ENCODE peak calls at places on chromosomes 16 and 17, in five cellular contexts. One of them, this sample, is unnamed.

GRCh38 chr17:38608648-38609047 is 2.9 kb upstream of the SRCIN1 start:
- DNase-seq in nucleus accumbens: no peak
- DNase-seq in posterior cingulate gyrus: no peak
- DNase-seq in T-helper 1 cell: no peak
- DNase-seq in AG08395: no peak
- DNase-seq in this sample: peak

GRCh38 chr17:38914741-38915638 is 10.4 kb upstream of the LASP1NB start:
- DNase-seq in nucleus accumbens: no peak
- DNase-seq in posterior cingulate gyrus: no peak
- DNase-seq in T-helper 1 cell: no peak
- DNase-seq in AG08395: no peak
- DNase-seq in this sample: no peak

GRCh38 chr17:35799942-35800341 is 4.5 kb upstream of the MMP28 start:
- DNase-seq in nucleus accumbens: peak
- DNase-seq in posterior cingulate gyrus: peak
- DNase-seq in T-helper 1 cell: no peak
- DNase-seq in AG08395: peak
- DNase-seq in this sample: peak

GRCh38 chr16:85162478-85163277 is 50.4 kb upstream of the CIBAR2 start:
- DNase-seq in nucleus accumbens: no peak
- DNase-seq in posterior cingulate gyrus: no peak
- DNase-seq in T-helper 1 cell: no peak
- DNase-seq in AG08395: peak
- DNase-seq in this sample: peak

GRCh38 chr16:20944861-20945390 is 44.4 kb downstream of the LYRM1 start:
- DNase-seq in nucleus accumbens: no peak
- DNase-seq in posterior cingulate gyrus: no peak
- DNase-seq in T-helper 1 cell: no peak
- DNase-seq in AG08395: no peak
- DNase-seq in this sample: no peak

GRCh38 chr17:79843917-79844815 is 4.9 kb upstream of the CBX4 start:
- DNase-seq in nucleus accumbens: no peak
- DNase-seq in posterior cingulate gyrus: peak
- DNase-seq in T-helper 1 cell: no peak
- DNase-seq in AG08395: peak
- DNase-seq in this sample: peak

GRCh38 chr16:89315791-89316581 is 98.5 kb downstream of the ZNF778 start:
- DNase-seq in nucleus accumbens: peak
- DNase-seq in posterior cingulate gyrus: no peak
- DNase-seq in T-helper 1 cell: peak
- DNase-seq in AG08395: peak
- DNase-seq in this sample: peak

GRCh38 chr16:67883872-67884261 is 818 bp upstream of the NRN1L start:
- DNase-seq in nucleus accumbens: peak
- DNase-seq in posterior cingulate gyrus: peak
- DNase-seq in T-helper 1 cell: peak
- DNase-seq in AG08395: peak
- DNase-seq in this sample: peak

GRCh38 chr17:49676276-49676868 is 1.5 kb downstream of the SPOP start:
- DNase-seq in nucleus accumbens: no peak
- DNase-seq in posterior cingulate gyrus: no peak
- DNase-seq in T-helper 1 cell: peak
- DNase-seq in AG08395: no peak
- DNase-seq in this sample: no peak

GRCh38 chr16:23064642-23065041 is 84.6 kb downstream of the USP31 start:
- DNase-seq in nucleus accumbens: no peak
- DNase-seq in posterior cingulate gyrus: no peak
- DNase-seq in T-helper 1 cell: no peak
- DNase-seq in AG08395: peak
- DNase-seq in this sample: no peak

GRCh38 chr17:12180644-12181261 is 160.1 kb downstream of the MAP2K4 start:
- DNase-seq in nucleus accumbens: no peak
- DNase-seq in posterior cingulate gyrus: peak
- DNase-seq in T-helper 1 cell: no peak
- DNase-seq in AG08395: peak
- DNase-seq in this sample: no peak

GRCh38 chr17:9905902-9906301 is 831 bp upstream of the RCVRN start:
- DNase-seq in nucleus accumbens: no peak
- DNase-seq in posterior cingulate gyrus: peak
- DNase-seq in T-helper 1 cell: no peak
- DNase-seq in AG08395: peak
- DNase-seq in this sample: no peak

GRCh38 chr16:87556941-87557459 is 45.3 kb upstream of the JPH3 start:
- DNase-seq in nucleus accumbens: no peak
- DNase-seq in posterior cingulate gyrus: no peak
- DNase-seq in T-helper 1 cell: no peak
- DNase-seq in AG08395: peak
- DNase-seq in this sample: no peak

GRCh38 chr17:75623386-75623785 is 9.8 kb upstream of the SMIM5 start:
- DNase-seq in nucleus accumbens: no peak
- DNase-seq in posterior cingulate gyrus: no peak
- DNase-seq in T-helper 1 cell: no peak
- DNase-seq in AG08395: no peak
- DNase-seq in this sample: no peak

GRCh38 chr17:28897769-28898259 is 281 bp upstream of the FLOT2 start:
- DNase-seq in nucleus accumbens: no peak
- DNase-seq in posterior cingulate gyrus: no peak
- DNase-seq in T-helper 1 cell: peak
- DNase-seq in AG08395: no peak
- DNase-seq in this sample: peak

GRCh38 chr17:37713624-37714023 is 31.2 kb downstream of the HNF1B start:
- DNase-seq in nucleus accumbens: no peak
- DNase-seq in posterior cingulate gyrus: no peak
- DNase-seq in T-helper 1 cell: no peak
- DNase-seq in AG08395: no peak
- DNase-seq in this sample: peak

GRCh38 chr17:1529863-1530262 is 13.5 kb upstream of the INPP5K start:
- DNase-seq in nucleus accumbens: no peak
- DNase-seq in posterior cingulate gyrus: no peak
- DNase-seq in T-helper 1 cell: no peak
- DNase-seq in AG08395: no peak
- DNase-seq in this sample: no peak

GRCh38 chr17:36689089-36689667 is 87.8 kb downstream of the MRM1 start:
- DNase-seq in nucleus accumbens: no peak
- DNase-seq in posterior cingulate gyrus: no peak
- DNase-seq in T-helper 1 cell: no peak
- DNase-seq in AG08395: no peak
- DNase-seq in this sample: no peak

GRCh38 chr16:1296688-1297412 is 12.6 kb upstream of the UBE2I start:
- DNase-seq in nucleus accumbens: no peak
- DNase-seq in posterior cingulate gyrus: no peak
- DNase-seq in T-helper 1 cell: no peak
- DNase-seq in AG08395: peak
- DNase-seq in this sample: no peak

GRCh38 chr16:84481051-84481735 is 23.3 kb downstream of the MEAK7 start:
- DNase-seq in nucleus accumbens: peak
- DNase-seq in posterior cingulate gyrus: no peak
- DNase-seq in T-helper 1 cell: no peak
- DNase-seq in AG08395: no peak
- DNase-seq in this sample: no peak

GRCh38 chr16:85005278-85006069 is 5.9 kb downstream of the ZDHHC7 start:
- DNase-seq in nucleus accumbens: no peak
- DNase-seq in posterior cingulate gyrus: no peak
- DNase-seq in T-helper 1 cell: no peak
- DNase-seq in AG08395: peak
- DNase-seq in this sample: no peak

GRCh38 chr16:86604436-86605220 is 26.3 kb downstream of the FOXL1 start:
- DNase-seq in nucleus accumbens: no peak
- DNase-seq in posterior cingulate gyrus: no peak
- DNase-seq in T-helper 1 cell: peak
- DNase-seq in AG08395: no peak
- DNase-seq in this sample: no peak

GRCh38 chr16:50154369-50154947 is 1.4 kb downstream of the TENT4B start:
- DNase-seq in nucleus accumbens: peak
- DNase-seq in posterior cingulate gyrus: peak
- DNase-seq in T-helper 1 cell: no peak
- DNase-seq in AG08395: peak
- DNase-seq in this sample: no peak

GRCh38 chr16:70396209-70396904 is 42.5 kb downstream of the ST3GAL2 start:
- DNase-seq in nucleus accumbens: no peak
- DNase-seq in posterior cingulate gyrus: no peak
- DNase-seq in T-helper 1 cell: no peak
- DNase-seq in AG08395: peak
- DNase-seq in this sample: no peak

GRCh38 chr16:31214705-31215286 is 877 bp downstream of the TRIM72 start:
- DNase-seq in nucleus accumbens: no peak
- DNase-seq in posterior cingulate gyrus: no peak
- DNase-seq in T-helper 1 cell: no peak
- DNase-seq in AG08395: no peak
- DNase-seq in this sample: no peak

GRCh38 chr17:58285422-58285810 is 4.7 kb upstream of the MPO start:
- DNase-seq in nucleus accumbens: no peak
- DNase-seq in posterior cingulate gyrus: no peak
- DNase-seq in T-helper 1 cell: no peak
- DNase-seq in AG08395: no peak
- DNase-seq in this sample: no peak

GRCh38 chr16:11135167-11135973 is 120.6 kb downstream of the SOCS1 start:
- DNase-seq in nucleus accumbens: no peak
- DNase-seq in posterior cingulate gyrus: no peak
- DNase-seq in T-helper 1 cell: no peak
- DNase-seq in AG08395: peak
- DNase-seq in this sample: no peak

GRCh38 chr17:3888343-3889171 is 4.3 kb downstream of the CAMKK1 start:
- DNase-seq in nucleus accumbens: no peak
- DNase-seq in posterior cingulate gyrus: peak
- DNase-seq in T-helper 1 cell: no peak
- DNase-seq in AG08395: peak
- DNase-seq in this sample: no peak

GRCh38 chr17:81412490-81413093 is 17.3 kb downstream of the BAHCC1 start:
- DNase-seq in nucleus accumbens: peak
- DNase-seq in posterior cingulate gyrus: no peak
- DNase-seq in T-helper 1 cell: no peak
- DNase-seq in AG08395: no peak
- DNase-seq in this sample: no peak

GRCh38 chr17:28357061-28357900 is at the start of gene POLDIP2:
- DNase-seq in nucleus accumbens: peak
- DNase-seq in posterior cingulate gyrus: peak
- DNase-seq in T-helper 1 cell: peak
- DNase-seq in AG08395: peak
- DNase-seq in this sample: peak

GRCh38 chr17:35214631-35215273 is 20.6 kb upstream of the SLC35G3 start:
- DNase-seq in nucleus accumbens: no peak
- DNase-seq in posterior cingulate gyrus: no peak
- DNase-seq in T-helper 1 cell: no peak
- DNase-seq in AG08395: no peak
- DNase-seq in this sample: no peak

GRCh38 chr16:54076006-54076504 is 210.5 kb downstream of the IRX3 start:
- DNase-seq in nucleus accumbens: no peak
- DNase-seq in posterior cingulate gyrus: no peak
- DNase-seq in T-helper 1 cell: no peak
- DNase-seq in AG08395: no peak
- DNase-seq in this sample: no peak

GRCh38 chr16:20074089-20074956 is 633 bp upstream of the GPR139 start:
- DNase-seq in nucleus accumbens: peak
- DNase-seq in posterior cingulate gyrus: no peak
- DNase-seq in T-helper 1 cell: no peak
- DNase-seq in AG08395: no peak
- DNase-seq in this sample: no peak

GRCh38 chr17:67488161-67488560 is 111.1 kb downstream of the PITPNC1 start:
- DNase-seq in nucleus accumbens: peak
- DNase-seq in posterior cingulate gyrus: peak
- DNase-seq in T-helper 1 cell: no peak
- DNase-seq in AG08395: no peak
- DNase-seq in this sample: no peak

GRCh38 chr17:13702266-13702665 is 100.5 kb upstream of the HS3ST3A1 start:
- DNase-seq in nucleus accumbens: no peak
- DNase-seq in posterior cingulate gyrus: no peak
- DNase-seq in T-helper 1 cell: no peak
- DNase-seq in AG08395: peak
- DNase-seq in this sample: no peak

This sample was measured in left lung.